ENCODE peak calls at places on chromosomes 3 and 15, in seven cellular contexts. O is WERI-Rb-1, D is lower lobe of right lung, I is ovary, V is AG04450, G is body of pancreas, R is NT2/D1. B is an unnamed sample.
A peak's percentile ranks its signal among the peaks of the same experiment; 100 is the strongest.

GRCh38 chr3:30399394-30400181 is 206.8 kb upstream of the TGFBR2 start:
- DNase-seq in D (no peak), G (no peak), O (no peak), I (no peak), R (no peak), V (no peak), B (no peak)

GRCh38 chr15:75532413-75533250 is 46.5 kb downstream of the PTPN9 start:
- DNase-seq in I (peak; percentile 73), D (no peak), R (peak; percentile 51), V (peak; percentile 70), O (peak; percentile 41), G (peak; percentile 68), B (peak; percentile 83)

GRCh38 chr3:72361990-72362389 is 486.3 kb downstream of the SHQ1 start:
- DNase-seq in O (no peak), G (no peak), D (no peak), V (no peak), R (no peak), I (no peak), B (no peak)

GRCh38 chr15:46848704-46849103 is 868.6 kb upstream of the SEMA6D start:
- DNase-seq in O (no peak), G (no peak), R (no peak), D (no peak), I (no peak), V (no peak), B (no peak)

GRCh38 chr15:77312523-77312922 is 107.4 kb downstream of the PEAK1 start:
- DNase-seq in G (no peak), R (no peak), I (no peak), O (no peak), D (no peak), V (no peak), B (no peak)

GRCh38 chr15:83844742-83845141 is 190.8 kb downstream of the ADAMTSL3 start:
- DNase-seq in V (no peak), O (peak; percentile 64), R (no peak), I (no peak), D (no peak), G (no peak), B (no peak)

GRCh38 chr15:101426761-101427333 is 62.7 kb downstream of the PCSK6 start:
- DNase-seq in O (no peak), I (no peak), D (no peak), V (no peak), G (no peak), R (no peak), B (no peak)

GRCh38 chr3:187558990-187559389 is 111.2 kb downstream of the SST start:
- DNase-seq in R (no peak), O (no peak), I (no peak), D (no peak), V (no peak), G (no peak), B (no peak)

GRCh38 chr3:41234823-41235722 is 35.8 kb downstream of the CTNNB1 start:
- DNase-seq in O (no peak), R (peak; percentile 32), V (no peak), I (no peak), D (no peak), G (no peak), B (no peak)

GRCh38 chr3:156150434-156151066 is 30.2 kb downstream of the KCNAB1 start:
- DNase-seq in D (no peak), O (peak; percentile 19), I (peak; percentile 29), R (peak; percentile 47), G (peak; percentile 68), V (peak; percentile 23), B (no peak)

GRCh38 chr3:56268621-56269394 is 199.5 kb downstream of the ERC2 start:
- DNase-seq in O (no peak), V (no peak), R (no peak), D (no peak), G (no peak), I (no peak), B (no peak)

GRCh38 chr3:169041677-169042171 is 621.8 kb downstream of the MECOM start:
- DNase-seq in R (no peak), G (no peak), V (no peak), D (no peak), O (no peak), I (no peak), B (no peak)

GRCh38 chr3:38651153-38651789 is 1.8 kb upstream of the SCN5A start:
- DNase-seq in V (peak; percentile 18), G (peak; percentile 76), I (peak; percentile 53), O (peak; percentile 68), D (peak; percentile 76), R (peak; percentile 74), B (peak; percentile 84)

GRCh38 chr3:7876741-7877297 is 624.8 kb upstream of the LMCD1 start:
- DNase-seq in R (no peak), D (no peak), G (no peak), V (no peak), I (no peak), O (no peak), B (no peak)

GRCh38 chr3:189787622-189788021 is 156.4 kb downstream of the TP63 start:
- DNase-seq in D (no peak), R (no peak), V (no peak), O (no peak), G (no peak), I (no peak), B (no peak)

GRCh38 chr3:150059729-150060128 is 89.0 kb upstream of the PFN2 start:
- DNase-seq in V (no peak), G (no peak), R (no peak), I (no peak), O (no peak), D (no peak), B (no peak)

GRCh38 chr15:48086582-48086981 is 34.2 kb upstream of the SLC24A5 start:
- DNase-seq in V (no peak), G (no peak), D (no peak), I (peak; percentile 24), O (no peak), R (no peak), B (no peak)

GRCh38 chr15:42457445-42458442 is 33.2 kb downstream of the ZNF106 start:
- DNase-seq in G (peak; percentile 78), R (peak; percentile 76), I (peak; percentile 76), D (peak; percentile 53), O (no peak), V (peak; percentile 88), B (peak; percentile 81)

GRCh38 chr3:112304611-112305010 is 10.6 kb upstream of the SLC9C1 start:
- DNase-seq in V (no peak), D (no peak), R (no peak), G (no peak), O (no peak), I (no peak), B (no peak)

GRCh38 chr3:105518806-105519418 is 152.2 kb downstream of the ALCAM start:
- DNase-seq in G (no peak), V (peak; percentile 38), R (peak; percentile 36), O (peak; percentile 18), I (no peak), D (no peak), B (no peak)

GRCh38 chr15:71761649-71762048 is 48.7 kb upstream of the NR2E3 start:
- DNase-seq in R (no peak), V (peak; percentile 45), O (no peak), G (no peak), I (no peak), D (no peak), B (peak; percentile 69)

GRCh38 chr3:168952551-168952950 is 711.0 kb downstream of the MECOM start:
- DNase-seq in O (no peak), D (no peak), I (no peak), V (no peak), G (no peak), R (no peak), B (no peak)

GRCh38 chr15:46091860-46092450 is 457.1 kb downstream of the SQOR start:
- DNase-seq in D (no peak), O (peak; percentile 71), R (peak; percentile 20), V (peak; percentile 4), G (peak; percentile 54), I (no peak), B (no peak)

GRCh38 chr3:126773783-126774182 is 69.7 kb downstream of the CHCHD6 start:
- DNase-seq in O (no peak), G (no peak), D (no peak), I (no peak), V (no peak), R (no peak), B (no peak)

GRCh38 chr3:126467611-126467955 is 8.1 kb downstream of the ZXDC start:
- DNase-seq in D (no peak), I (no peak), G (no peak), O (no peak), R (no peak), V (no peak), B (no peak)

GRCh38 chr3:37731895-37732294 is 129.8 kb upstream of the CTDSPL start:
- DNase-seq in G (no peak), D (no peak), R (no peak), I (no peak), O (no peak), V (no peak), B (no peak)

GRCh38 chr3:108088697-108089096 is 2.1 kb downstream of the CD47 start:
- DNase-seq in O (no peak), V (no peak), R (no peak), I (no peak), G (no peak), D (no peak), B (no peak)

DNA sequence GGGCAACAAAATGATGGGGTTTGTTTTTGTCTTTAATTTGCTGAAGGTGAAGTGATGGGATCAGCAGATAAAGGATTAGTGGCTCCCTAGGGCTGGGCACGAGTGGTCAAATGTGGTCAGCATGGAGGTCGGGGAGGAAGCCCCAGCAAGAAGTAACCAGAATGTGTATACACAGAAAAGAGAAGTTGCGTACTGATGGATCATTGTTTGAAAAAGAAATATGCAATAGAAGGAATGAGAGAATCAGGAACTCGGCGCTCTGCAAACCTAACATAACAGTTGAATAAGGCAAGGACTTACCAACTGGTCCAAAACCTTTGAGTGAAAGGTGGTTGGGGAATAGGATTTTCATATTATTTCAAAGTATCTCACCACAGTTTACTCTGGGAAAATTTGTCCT is 1.5 kb downstream of the TMOD2 start:
- DNase-seq in I (no peak), V (no peak), D (no peak), G (no peak), R (no peak), O (no peak), B (no peak)
- H3K27me3 ChIP-seq in I (no peaks in the 10 kb centered on the region), V (peaks cover 23% of the 10 kb centered on the region), D (no peaks in the 10 kb centered on the region), G (no peaks in the 10 kb centered on the region), R (peaks cover 53% of the 10 kb centered on the region), O (no peaks in the 10 kb centered on the region), B (no peaks in the 10 kb centered on the region)

GRCh38 chr15:51750186-51750585 is 1.2 kb upstream of the TMOD2 start:
- DNase-seq in D (no peak), V (no peak), G (no peak), O (no peak), R (no peak), I (no peak), B (no peak)
- H3K27me3 ChIP-seq in D (no peaks in the 10 kb centered on the region), V (peaks cover 25% of the 10 kb centered on the region), G (no peaks in the 10 kb centered on the region), O (no peaks in the 10 kb centered on the region), R (peaks cover 49% of the 10 kb centered on the region), I (no peaks in the 10 kb centered on the region), B (no peaks in the 10 kb centered on the region)

GRCh38 chr15:70486012-70486411 is 277.3 kb downstream of the UACA start:
- DNase-seq in V (no peak), I (no peak), O (no peak), D (no peak), R (no peak), G (no peak), B (no peak)
- H3K27me3 ChIP-seq in V (peaks cover 11% of the 10 kb centered on the region), I (no peaks in the 10 kb centered on the region), O (no peaks in the 10 kb centered on the region), D (no peaks in the 10 kb centered on the region), R (no peaks in the 10 kb centered on the region), G (no peaks in the 10 kb centered on the region), B (no peaks in the 10 kb centered on the region)

DNA sequence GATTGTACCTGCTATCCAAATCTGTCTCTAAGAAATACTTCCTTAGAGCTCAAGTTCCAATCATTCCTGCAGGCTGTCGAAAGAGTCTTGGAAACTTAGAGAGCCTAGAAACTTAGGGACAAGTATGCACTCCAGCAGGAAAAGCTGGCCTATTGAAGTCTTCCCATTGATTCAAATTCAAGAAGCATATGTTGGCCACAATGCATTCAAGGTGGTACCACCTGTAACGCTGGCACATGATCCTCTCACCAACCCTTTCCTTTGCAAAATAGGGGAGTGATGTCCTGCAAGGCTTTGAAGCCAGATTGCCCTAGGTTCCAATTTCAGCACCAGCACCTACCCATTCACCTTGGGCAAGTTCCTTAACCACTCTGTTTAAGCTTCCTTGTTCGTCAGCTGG is 6.0 kb downstream of the ADAMTS9 start:
- DNase-seq in O (peak; percentile 10), V (no peak), I (no peak), D (no peak), R (no peak), G (no peak), B (no peak)
- H3K27me3 ChIP-seq in O (peaks cover 45% of the 10 kb centered on the region), V (peaks cover 20% of the 10 kb centered on the region), I (no peaks in the 10 kb centered on the region), D (no peaks in the 10 kb centered on the region), R (no peaks in the 10 kb centered on the region), G (no peaks in the 10 kb centered on the region), B (no peaks in the 10 kb centered on the region)